ENCODE peak calls at places on chromosomes 11 and 22, in ten cellular contexts. One of them, this sample, is unnamed.

GRCh38 chr22:25366408-25366807 is 147.0 kb downstream of the CRYBB2 start:
- DNase-seq in HFFc6: no peak
- DNase-seq in retina: no peak
- DNase-seq in right cardiac atrium: no peak
- DNase-seq in activated CD4-positive, CD25-positive, alpha-beta regulatory T cell: no peak
- DNase-seq in IMR-90: no peak
- DNase-seq in CD4-positive, alpha-beta T cell: no peak
- DNase-seq in GM03348: no peak
- DNase-seq in GM13977: no peak
- DNase-seq in left ventricle myocardium superior: peak
- DNase-seq in this sample: no peak

GRCh38 chr11:41451011-41451410 is 8.4 kb downstream of the LRRC4C start:
- DNase-seq in right cardiac atrium: no peak
- DNase-seq in left ventricle myocardium superior: no peak
- DNase-seq in HFFc6: no peak
- DNase-seq in activated CD4-positive, CD25-positive, alpha-beta regulatory T cell: no peak
- DNase-seq in IMR-90: no peak
- DNase-seq in retina: no peak
- DNase-seq in CD4-positive, alpha-beta T cell: no peak
- DNase-seq in GM13977: no peak
- DNase-seq in GM03348: no peak
- DNase-seq in this sample: no peak

GRCh38 chr11:27328602-27329001 is 34.4 kb downstream of the CCDC34 start:
- DNase-seq in GM13977: no peak
- DNase-seq in retina: no peak
- DNase-seq in IMR-90: no peak
- DNase-seq in right cardiac atrium: no peak
- DNase-seq in CD4-positive, alpha-beta T cell: no peak
- DNase-seq in left ventricle myocardium superior: no peak
- DNase-seq in GM03348: no peak
- DNase-seq in HFFc6: no peak
- DNase-seq in activated CD4-positive, CD25-positive, alpha-beta regulatory T cell: no peak
- DNase-seq in this sample: no peak

GRCh38 chr11:11672101-11672500 is 50.3 kb upstream of the GALNT18 start:
- DNase-seq in right cardiac atrium: no peak
- DNase-seq in retina: no peak
- DNase-seq in activated CD4-positive, CD25-positive, alpha-beta regulatory T cell: no peak
- DNase-seq in CD4-positive, alpha-beta T cell: no peak
- DNase-seq in GM13977: no peak
- DNase-seq in GM03348: no peak
- DNase-seq in left ventricle myocardium superior: no peak
- DNase-seq in IMR-90: no peak
- DNase-seq in HFFc6: no peak
- DNase-seq in this sample: no peak

GRCh38 chr11:95375881-95376280 is 144.9 kb upstream of the SESN3 start:
- DNase-seq in left ventricle myocardium superior: no peak
- DNase-seq in activated CD4-positive, CD25-positive, alpha-beta regulatory T cell: no peak
- DNase-seq in CD4-positive, alpha-beta T cell: no peak
- DNase-seq in retina: no peak
- DNase-seq in GM13977: no peak
- DNase-seq in GM03348: peak
- DNase-seq in HFFc6: no peak
- DNase-seq in IMR-90: peak
- DNase-seq in right cardiac atrium: no peak
- DNase-seq in this sample: no peak

GRCh38 chr11:61138940-61139339 is 22.3 kb downstream of the VPS37C start:
- DNase-seq in activated CD4-positive, CD25-positive, alpha-beta regulatory T cell: no peak
- DNase-seq in retina: no peak
- DNase-seq in CD4-positive, alpha-beta T cell: no peak
- DNase-seq in left ventricle myocardium superior: no peak
- DNase-seq in GM03348: peak
- DNase-seq in GM13977: no peak
- DNase-seq in HFFc6: no peak
- DNase-seq in IMR-90: peak
- DNase-seq in right cardiac atrium: no peak
- DNase-seq in this sample: no peak

GRCh38 chr11:93279911-93280347 is 50.6 kb upstream of the DEUP1 start:
- DNase-seq in right cardiac atrium: no peak
- DNase-seq in GM03348: no peak
- DNase-seq in GM13977: peak
- DNase-seq in IMR-90: no peak
- DNase-seq in left ventricle myocardium superior: no peak
- DNase-seq in HFFc6: no peak
- DNase-seq in CD4-positive, alpha-beta T cell: no peak
- DNase-seq in activated CD4-positive, CD25-positive, alpha-beta regulatory T cell: no peak
- DNase-seq in retina: no peak
- DNase-seq in this sample: no peak

GRCh38 chr11:10329935-10330334 is 25.1 kb downstream of the ADM start:
- DNase-seq in GM03348: peak
- DNase-seq in right cardiac atrium: no peak
- DNase-seq in GM13977: no peak
- DNase-seq in IMR-90: peak
- DNase-seq in CD4-positive, alpha-beta T cell: no peak
- DNase-seq in left ventricle myocardium superior: no peak
- DNase-seq in activated CD4-positive, CD25-positive, alpha-beta regulatory T cell: no peak
- DNase-seq in retina: no peak
- DNase-seq in HFFc6: peak
- DNase-seq in this sample: no peak

GRCh38 chr11:61955031-61955415 is 4.9 kb downstream of the BEST1 start:
- DNase-seq in right cardiac atrium: peak
- DNase-seq in IMR-90: peak
- DNase-seq in CD4-positive, alpha-beta T cell: no peak
- DNase-seq in HFFc6: peak
- DNase-seq in retina: peak
- DNase-seq in GM13977: no peak
- DNase-seq in left ventricle myocardium superior: peak
- DNase-seq in GM03348: peak
- DNase-seq in activated CD4-positive, CD25-positive, alpha-beta regulatory T cell: no peak
- DNase-seq in this sample: no peak